ENCODE peak calls at places on chromosomes 12 and 14, in six cellular contexts. L is psoas muscle, S is fibroblast of lung, Z is AG04450, D is adipocyte, G is bronchial epithelial cell. E is an unnamed sample.

GRCh38 chr14:95294834-95295599 is 24.7 kb downstream of the CLMN start:
- DNase-seq in L (no peak), S (peak; percentile 42), Z (no peak), D (no peak), G (peak; percentile 89), E (peak; percentile 59)

GRCh38 chr14:77067632-77068514 is 30.2 kb upstream of the CIPC start:
- DNase-seq in L (peak; percentile 86), S (peak; percentile 51), Z (peak; percentile 30), D (peak; percentile 86), G (peak; percentile 40), E (peak; percentile 53)

GRCh38 chr12:116916714-116917114 is 6.0 kb downstream of the FBXW8 start:
- DNase-seq in L (no peak), S (peak; percentile 91), Z (peak; percentile 65), D (peak; percentile 54), G (peak; percentile 70), E (peak; percentile 62)

GRCh38 chr12:49227701-49228100 is 37.2 kb upstream of the TUBA1C start:
- DNase-seq in L (no peak), S (no peak), Z (no peak), D (no peak), G (no peak), E (no peak)

GRCh38 chr12:102883204-102883799 is 33.7 kb downstream of the PAH start:
- DNase-seq in L (peak; percentile 60), S (peak; percentile 8), Z (no peak), D (peak; percentile 79), G (peak; percentile 26), E (peak; percentile 40)

GRCh38 chr14:61491876-61492440 is 170.6 kb downstream of the PRKCH start:
- DNase-seq in L (no peak), S (no peak), Z (no peak), D (no peak), G (no peak), E (no peak)

GRCh38 chr14:58465425-58465824 is 37.9 kb downstream of the KIAA0586 start:
- DNase-seq in L (no peak), S (peak; percentile 39), Z (peak; percentile 1), D (peak; percentile 19), G (peak; percentile 83), E (no peak)

GRCh38 chr12:98499668-98500456 is 15.5 kb upstream of the TMPO start:
- DNase-seq in L (no peak), S (no peak), Z (no peak), D (no peak), G (no peak), E (no peak)

GRCh38 chr14:104917992-104918391 is 6.7 kb upstream of the PLD4 start:
- DNase-seq in L (no peak), S (no peak), Z (no peak), D (no peak), G (no peak), E (no peak)

GRCh38 chr12:62908667-62909066 is 26.3 kb downstream of the PPM1H start:
- DNase-seq in L (no peak), S (no peak), Z (no peak), D (no peak), G (no peak), E (no peak)

GRCh38 chr12:49649892-49650291 is 26.5 kb downstream of the PRPF40B start:
- DNase-seq in L (no peak), S (no peak), Z (no peak), D (no peak), G (no peak), E (no peak)

DNA sequence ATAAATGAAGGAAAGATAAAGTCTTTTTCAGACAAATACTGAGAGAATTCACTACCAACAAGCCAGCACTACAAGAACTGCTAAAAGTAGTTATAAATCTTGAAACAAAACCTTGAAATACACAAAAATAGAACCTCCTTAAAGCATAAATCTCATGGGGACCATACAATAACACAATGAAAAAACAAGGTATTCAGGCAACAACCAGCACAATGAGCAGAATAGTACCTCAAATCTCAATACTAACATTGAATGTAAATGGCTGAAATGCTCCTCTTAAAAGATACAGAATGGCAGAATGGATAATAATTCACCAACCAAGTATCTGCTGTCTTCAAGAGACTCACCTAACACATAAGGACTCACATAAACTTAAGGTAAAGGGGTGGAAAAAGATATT is 7.7 kb upstream of the IQSEC3 start:
- DNase-seq in L (no peak), S (no peak), Z (no peak), D (no peak), G (no peak), E (no peak)
- H3K27me3 ChIP-seq in L (peaks cover 9% of the 10 kb centered on the region), S (peaks cover 19% of the 10 kb centered on the region), Z (peaks cover 14% of the 10 kb centered on the region), D (peaks cover 43% of the 10 kb centered on the region), G (no peaks in the 10 kb centered on the region), E (peaks cover 61% of the 10 kb centered on the region)

GRCh38 chr12:79591988-79592387 is 98.8 kb downstream of the PAWR start:
- DNase-seq in L (no peak), S (peak; percentile 21), Z (no peak), D (no peak), G (no peak), E (no peak)

GRCh38 chr12:79587368-79587767 is 103.4 kb downstream of the PAWR start:
- DNase-seq in L (no peak), S (no peak), Z (no peak), D (no peak), G (no peak), E (no peak)

GRCh38 chr12:79595273-79595672 is 95.5 kb downstream of the PAWR start:
- DNase-seq in L (no peak), S (no peak), Z (no peak), D (no peak), G (no peak), E (no peak)

GRCh38 chr12:79592865-79593264 is 97.9 kb downstream of the PAWR start:
- DNase-seq in L (no peak), S (no peak), Z (no peak), D (no peak), G (peak; percentile 13), E (no peak)

DNA sequence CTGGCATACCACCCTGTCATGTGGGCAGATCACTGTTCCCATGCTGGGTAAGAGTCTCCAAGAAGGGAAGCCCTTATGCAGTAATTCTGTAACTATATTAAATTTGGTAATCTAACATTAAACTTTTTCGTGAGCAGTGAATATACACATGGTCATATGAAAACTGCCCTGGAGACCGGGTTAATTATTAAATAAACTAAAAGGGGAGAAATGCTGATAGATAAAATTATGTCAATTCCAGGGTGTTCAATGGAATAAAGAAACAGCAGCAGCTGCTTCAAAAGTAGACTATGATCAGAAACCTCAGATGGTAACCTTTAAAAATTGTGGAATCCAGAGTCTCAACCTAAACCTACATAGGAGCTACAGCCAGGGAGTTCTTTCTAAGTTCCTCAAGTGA is 100.0 kb downstream of the PAWR start:
- DNase-seq in L (no peak), S (no peak), Z (no peak), D (no peak), G (no peak), E (no peak)
- H3K4me3 ChIP-seq in L (no peak overlapping the region), S (no peak overlapping the region), Z (no peak overlapping the region), D (no peak overlapping the region), G (no peak overlapping the region), E (no peak overlapping the region)

GRCh38 chr14:70188292-70188607 is 501 bp downstream of the SLC8A3 start:
- DNase-seq in L (peak; percentile 78), S (peak; percentile 9), Z (no peak), D (peak; percentile 23), G (peak; percentile 6), E (peak; percentile 6)

GRCh38 chr14:70186826-70187483 is 1.8 kb downstream of the SLC8A3 start:
- DNase-seq in L (peak; percentile 95), S (peak; percentile 1), Z (no peak), D (no peak), G (no peak), E (no peak)

GRCh38 chr14:70189678-70190077 is 927 bp upstream of the SLC8A3 start:
- DNase-seq in L (no peak), S (no peak), Z (no peak), D (no peak), G (no peak), E (no peak)

GRCh38 chr14:70190156-70190555 is 1.4 kb upstream of the SLC8A3 start:
- DNase-seq in L (no peak), S (no peak), Z (no peak), D (no peak), G (no peak), E (no peak)

DNA sequence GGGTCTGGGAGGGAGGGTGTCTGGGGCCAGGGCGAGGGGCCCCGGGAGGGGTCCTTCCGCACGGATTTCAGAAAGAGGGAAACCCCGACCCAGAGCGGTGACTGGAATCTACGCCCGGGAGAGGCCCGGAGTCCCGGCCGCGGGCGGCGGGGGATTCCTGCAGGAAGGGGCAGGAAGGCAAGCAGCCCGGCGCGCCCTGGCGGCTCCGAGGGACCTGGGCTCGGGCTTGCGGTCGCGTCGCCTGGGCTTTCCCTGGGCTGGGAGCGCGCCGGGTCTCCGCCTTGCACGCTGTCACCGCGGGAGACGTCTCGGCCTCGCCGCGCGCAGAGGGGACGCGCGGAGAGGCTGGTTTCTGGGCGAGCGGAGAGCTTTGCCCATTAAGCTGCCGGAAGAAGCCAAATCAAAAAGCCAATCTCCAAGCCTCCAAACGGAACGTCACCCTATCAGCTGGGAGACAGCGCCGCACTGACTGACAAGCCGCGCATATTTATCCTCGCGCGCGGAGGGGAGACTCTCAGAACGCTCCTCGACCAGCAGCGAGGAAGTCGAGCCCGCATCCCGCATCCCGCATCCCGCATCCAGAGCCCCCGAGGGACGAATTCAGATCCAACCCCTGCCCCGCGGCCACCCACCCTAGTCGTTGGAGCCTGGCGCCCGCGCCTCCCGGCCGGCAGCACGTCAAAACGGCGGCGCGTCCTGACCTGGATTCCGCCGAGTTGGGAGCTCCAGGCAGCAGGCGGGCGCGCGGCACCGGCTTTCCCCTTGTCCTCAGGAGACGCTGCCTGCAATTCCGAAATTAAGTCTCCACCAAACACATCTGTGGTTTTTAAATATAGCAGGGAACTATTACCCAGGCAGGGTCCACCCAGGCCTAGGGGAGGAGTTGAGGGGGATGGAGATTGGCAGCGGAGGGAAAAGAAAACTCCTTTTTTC is at the start of gene SLC8A3:
- DNase-seq in L (peak; percentile 86), S (peak; percentile 48), Z (no peak), D (peak; percentile 59), G (peak; percentile 53), E (peak; percentile 21)
- H3K27me3 ChIP-seq in L (no peaks in the 10 kb centered on the region), S (peaks cover 3% of the 10 kb centered on the region), Z (peaks cover 34% of the 10 kb centered on the region), D (peaks cover 44% of the 10 kb centered on the region), G (peaks cover 3% of the 10 kb centered on the region), E (peaks cover 23% of the 10 kb centered on the region)

DNA sequence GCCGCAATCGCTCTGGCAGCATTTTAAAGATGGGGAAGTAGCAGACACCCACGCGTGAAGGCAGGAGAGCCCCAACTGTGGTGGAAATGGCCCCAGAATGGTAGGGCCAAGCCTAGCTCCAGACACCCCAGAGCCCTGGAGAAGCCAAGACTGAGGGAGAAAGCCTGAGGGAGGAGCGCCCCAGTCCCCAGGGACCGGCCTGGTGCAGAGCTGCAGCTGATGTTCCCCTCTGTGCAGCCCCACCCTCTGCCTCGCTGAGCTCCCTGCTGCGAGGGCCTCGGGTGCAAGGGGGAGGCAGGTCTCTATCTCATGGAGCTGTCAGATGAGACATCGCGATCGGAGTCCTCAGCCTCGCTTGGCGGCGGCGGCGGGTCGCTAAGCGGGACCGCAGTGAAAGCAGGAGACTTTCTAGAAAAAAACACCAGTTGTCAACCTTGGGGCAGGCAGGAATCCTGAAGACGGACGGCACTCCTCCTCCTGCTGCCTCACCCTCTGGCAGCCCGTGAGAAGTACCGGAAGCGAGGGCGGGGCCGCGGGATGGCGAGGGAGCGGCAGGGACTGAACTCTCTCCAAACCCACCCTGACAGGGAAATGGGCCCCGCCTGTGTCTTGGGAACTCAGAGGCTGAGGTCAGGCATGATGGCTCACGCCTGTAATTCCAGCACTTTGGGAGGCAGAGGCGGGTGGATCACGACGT is 6.0 kb downstream of the GAPDH start:
- DNase-seq in L (peak; percentile 95), S (peak; percentile 95), Z (peak; percentile 75), D (peak; percentile 96), G (peak; percentile 94), E (peak; percentile 98)
- H3K4me3 ChIP-seq in L (peak overlapping the region; percentile 38), S (no peak overlapping the region), Z (peak overlapping the region; percentile 7), D (peak overlapping the region; percentile 36), G (no peak overlapping the region), E (no peak overlapping the region)